ENCODE peak calls at places on chromosomes 2 and 18, in nine cellular contexts. C is NCI-H1092 treated with DMSO at 0.1 percent for 48 hours; U is NCI-H510A treated with DMSO at 0.1 percent for 48 hours; K is heart right ventricle; W is progenitor cell of endocrine pancreas; P is stimulated activated CD4-positive, alpha-beta T cell treated with anti-CD3 and anti-CD28 coated beads, Interleukin-12 subunit alpha, Interleukin-12 subunit beta, amount 100 ng/mL, for 24 hours; I is stimulated activated CD8-positive, alpha-beta memory T cell treated with anti-CD3 and anti-CD28 coated beads, Interleukin-7, amount 100 ng/mL, for 24 hours; E is amygdala; H is upper lobe of right lung. V is an unnamed sample.

GRCh38 chr18:55737266-55737665 is 149.3 kb upstream of the TCF4 start:
- DNase-seq in I (no peak), C (no peak), U (no peak), W (no peak), H (no peak), P (no peak), K (no peak), E (no peak), V (no peak)

GRCh38 chr18:70433001-70433400 is 144.2 kb downstream of the SOCS6 start:
- DNase-seq in W (no peak), U (no peak), P (no peak), E (no peak), H (no peak), K (no peak), C (no peak), I (no peak), V (no peak)

GRCh38 chr2:207142461-207142860 is 23.3 kb downstream of the KLF7 start:
- DNase-seq in W (no peak), H (no peak), E (no peak), C (no peak), K (peak), P (no peak), U (no peak), I (no peak), V (peak)

GRCh38 chr2:64923385-64923710 is 65.9 kb upstream of the SLC1A4 start:
- DNase-seq in P (no peak), W (no peak), I (no peak), K (no peak), U (no peak), C (no peak), H (no peak), E (no peak), V (no peak)

GRCh38 chr18:31658670-31659573 is 25.5 kb downstream of the B4GALT6 start:
- DNase-seq in H (no peak), E (no peak), P (no peak), C (no peak), K (no peak), U (peak), W (no peak), I (no peak), V (peak)

GRCh38 chr2:194203898-194204297 is 1453.1 kb upstream of the SLC39A10 start:
- DNase-seq in C (no peak), I (no peak), E (no peak), K (no peak), U (no peak), H (no peak), P (no peak), W (no peak), V (no peak)

GRCh38 chr18:36075862-36076587 is 8.7 kb upstream of the RPRD1A start:
- DNase-seq in E (no peak), H (no peak), K (no peak), W (no peak), U (peak), P (no peak), I (no peak), C (no peak), V (no peak)

GRCh38 chr2:159832858-159833257 is 34.9 kb upstream of the CD302 start:
- DNase-seq in U (no peak), W (no peak), E (no peak), H (no peak), C (no peak), K (no peak), I (no peak), P (no peak), V (no peak)

GRCh38 chr2:31163011-31163540 is 24.8 kb upstream of the GALNT14 start:
- DNase-seq in H (no peak), C (no peak), I (no peak), K (no peak), E (no peak), W (no peak), U (peak), P (no peak), V (no peak)

GRCh38 chr18:34710430-34711386 is 610 bp downstream of the DTNA start:
- DNase-seq in P (no peak), C (peak), U (peak), W (no peak), I (no peak), K (no peak), E (no peak), H (no peak), V (no peak)

GRCh38 chr2:73174244-73174643 is 28.1 kb upstream of the NOTO start:
- DNase-seq in W (no peak), U (no peak), K (no peak), C (no peak), P (no peak), H (no peak), I (no peak), E (no peak), V (no peak)

GRCh38 chr2:233938676-233939370 is 21.6 kb downstream of the TRPM8 start:
- DNase-seq in H (no peak), U (no peak), K (no peak), E (no peak), C (no peak), W (no peak), I (no peak), P (no peak), V (no peak)

GRCh38 chr2:178767099-178768060 is 39.8 kb downstream of the TTN start:
- DNase-seq in K (peak), P (no peak), W (no peak), C (peak), H (no peak), E (no peak), U (peak), I (no peak), V (no peak)

GRCh38 chr2:152718909-152719645 is 657 bp downstream of the ARL6IP6 start:
- DNase-seq in C (peak), P (no peak), W (no peak), E (no peak), I (no peak), U (peak), H (no peak), K (no peak), V (no peak)

GRCh38 chr2:211328126-211328525 is 771.7 kb downstream of the CPS1 start:
- DNase-seq in I (no peak), C (no peak), H (no peak), E (no peak), P (no peak), K (no peak), U (no peak), W (no peak), V (no peak)

GRCh38 chr2:241808701-241809382 is at the start of gene NEU4:
- DNase-seq in P (no peak), H (peak), C (no peak), I (no peak), U (no peak), E (no peak), K (no peak), W (no peak), V (no peak)

GRCh38 chr18:24112874-24113615 is 25.8 kb upstream of the CABYR start:
- DNase-seq in C (no peak), U (no peak), K (no peak), H (no peak), E (no peak), P (no peak), I (no peak), W (peak), V (no peak)

GRCh38 chr2:206031950-206032567 is 53.9 kb downstream of the INO80D start:
- DNase-seq in U (no peak), I (no peak), P (no peak), H (no peak), E (no peak), K (no peak), W (no peak), C (no peak), V (no peak)

GRCh38 chr2:234733795-234734600 is 217.8 kb upstream of the SH3BP4 start:
- DNase-seq in H (no peak), K (no peak), C (no peak), I (no peak), W (no peak), P (no peak), E (no peak), U (no peak), V (no peak)

GRCh38 chr2:237180225-237180624 is 94.5 kb downstream of the COPS8 start:
- DNase-seq in P (no peak), E (no peak), K (no peak), U (no peak), H (no peak), I (no peak), W (no peak), C (no peak), V (no peak)

GRCh38 chr2:120428748-120429147 is 82.8 kb downstream of the INHBB start:
- DNase-seq in P (no peak), E (no peak), C (no peak), W (no peak), K (no peak), H (no peak), I (no peak), U (no peak), V (no peak)

GRCh38 chr2:16192416-16193216 is 252.3 kb downstream of the MYCN start:
- DNase-seq in K (no peak), H (no peak), U (no peak), E (no peak), C (no peak), W (no peak), I (no peak), P (no peak), V (no peak)

GRCh38 chr2:30684546-30684945 is 122.7 kb downstream of the CAPN13 start:
- DNase-seq in C (no peak), U (no peak), I (no peak), E (no peak), K (no peak), W (no peak), P (no peak), H (no peak), V (no peak)

GRCh38 chr2:54630841-54631497 is 92.5 kb upstream of the EML6 start:
- DNase-seq in C (no peak), K (no peak), P (no peak), E (no peak), I (no peak), U (no peak), W (no peak), H (no peak), V (no peak)

GRCh38 chr2:128448331-128449225 is 129.9 kb upstream of the HS6ST1 start:
- DNase-seq in H (peak), U (no peak), W (peak), C (no peak), I (no peak), K (no peak), P (no peak), E (no peak), V (no peak)

GRCh38 chr2:9462872-9463697 is 11.3 kb upstream of the IAH1 start:
- DNase-seq in W (no peak), H (no peak), C (peak), P (no peak), E (no peak), K (no peak), I (no peak), U (peak), V (no peak)

GRCh38 chr18:23578891-23579653 is 7.2 kb downstream of the NPC1 start:
- DNase-seq in K (no peak), I (no peak), U (no peak), E (no peak), W (no peak), C (no peak), P (no peak), H (no peak), V (no peak)

GRCh38 chr2:230512955-230513748 is 97.2 kb downstream of the SP100 start:
- DNase-seq in K (no peak), C (no peak), E (no peak), W (no peak), I (no peak), P (no peak), H (no peak), U (no peak), V (no peak)

GRCh38 chr2:206084870-206085741 is 868 bp downstream of the INO80D start:
- DNase-seq in C (no peak), E (no peak), I (peak), W (peak), P (no peak), U (no peak), K (peak), H (peak), V (peak)

GRCh38 chr2:43218550-43219382 is 7.6 kb downstream of the ZFP36L2 start:
- DNase-seq in U (peak), W (no peak), P (no peak), H (peak), I (no peak), K (peak), C (no peak), E (no peak), V (peak)

GRCh38 chr2:192126912-192127311 is 67.8 kb downstream of the TMEFF2 start:
- DNase-seq in C (no peak), P (no peak), E (no peak), I (no peak), U (no peak), K (no peak), H (no peak), W (no peak), V (no peak)